ENCODE peak calls at places on chromosomes 16 and 17, in eight cellular contexts. Q is cardiac fibroblast; S is EL; R is GM04504; K is amygdala; U is HT-29; M is nucleus accumbens; T is stimulated activated effector memory CD8-positive, alpha-beta T cell treated with anti-CD3 and anti-CD28 coated beads, Interleukin-12 subunit alpha, Interleukin-12 subunit beta, amount 100 ng/mL, for 72 hours. X is an unnamed sample.

GRCh38 chr17:55441544-55441943 is 19.9 kb upstream of the MMD start:
- DNase-seq in Q (no peak), S (no peak), R (no peak), K (no peak), U (no peak), M (no peak), T (no peak), X (no peak)

GRCh38 chr17:6523809-6524355 is 32.5 kb downstream of the PITPNM3 start:
- DNase-seq in Q (no peak), S (no peak), R (no peak), K (no peak), U (no peak), M (no peak), T (no peak), X (no peak)

GRCh38 chr17:68509151-68510057 is 2.8 kb upstream of the PRKAR1A start:
- DNase-seq in Q (no peak), S (no peak), R (no peak), K (no peak), U (no peak), M (no peak), T (no peak), X (no peak)

GRCh38 chr16:11836653-11837244 is 14.6 kb downstream of the RSL1D1 start:
- DNase-seq in Q (peak), S (peak), R (peak), K (no peak), U (no peak), M (no peak), T (no peak), X (no peak)

GRCh38 chr16:19810817-19811731 is 73.6 kb downstream of the GPRC5B start:
- DNase-seq in Q (peak), S (peak), R (no peak), K (no peak), U (no peak), M (no peak), T (no peak), X (no peak)

GRCh38 chr16:72901012-72901411 is 146.9 kb downstream of the ZFHX3 start:
- DNase-seq in Q (no peak), S (no peak), R (no peak), K (no peak), U (no peak), M (no peak), T (no peak), X (no peak)

GRCh38 chr17:78537217-78537860 is 39.9 kb downstream of the DNAH17 start:
- DNase-seq in Q (no peak), S (no peak), R (no peak), K (no peak), U (no peak), M (no peak), T (no peak), X (no peak)

GRCh38 chr16:84913315-84913714 is 93.5 kb downstream of the CRISPLD2 start:
- DNase-seq in Q (no peak), S (no peak), R (no peak), K (no peak), U (no peak), M (no peak), T (no peak), X (no peak)

GRCh38 chr17:41937970-41938851 is 7.8 kb downstream of the ODAD4 start:
- DNase-seq in Q (no peak), S (no peak), R (no peak), K (no peak), U (no peak), M (no peak), T (no peak), X (no peak)

GRCh38 chr17:21459536-21459935 is 83.4 kb downstream of the KCNJ12 start:
- DNase-seq in Q (no peak), S (no peak), R (no peak), K (no peak), U (no peak), M (no peak), T (no peak), X (no peak)

GRCh38 chr17:50604470-50604869 is 30.2 kb upstream of the ABCC3 start:
- DNase-seq in Q (peak), S (peak), R (no peak), K (no peak), U (no peak), M (no peak), T (no peak), X (no peak)

GRCh38 chr17:42521666-42522262 is 14.3 kb upstream of the NAGLU start:
- DNase-seq in Q (no peak), S (no peak), R (no peak), K (no peak), U (no peak), M (no peak), T (no peak), X (no peak)

GRCh38 chr16:89569506-89570341 is 5.8 kb upstream of the CPNE7 start:
- DNase-seq in Q (no peak), S (no peak), R (no peak), K (no peak), U (no peak), M (no peak), T (no peak), X (no peak)

GRCh38 chr16:59737274-59737673 is 1003.2 kb upstream of the GOT2 start:
- DNase-seq in Q (no peak), S (no peak), R (no peak), K (no peak), U (no peak), M (no peak), T (no peak), X (no peak)

GRCh38 chr17:41639492-41640473 is 15.4 kb upstream of the KRT17 start:
- DNase-seq in Q (peak), S (no peak), R (no peak), K (no peak), U (no peak), M (no peak), T (no peak), X (no peak)

GRCh38 chr17:57337390-57337789 is 81.1 kb downstream of the MSI2 start:
- DNase-seq in Q (no peak), S (no peak), R (no peak), K (no peak), U (no peak), M (no peak), T (no peak), X (no peak)

GRCh38 chr16:2471653-2472487 is 773 bp downstream of the NTN3 start:
- DNase-seq in Q (no peak), S (no peak), R (no peak), K (no peak), U (no peak), M (no peak), T (no peak), X (no peak)

GRCh38 chr16:84687715-84688114 is 12.1 kb upstream of the USP10 start:
- DNase-seq in Q (peak), S (peak), R (peak), K (no peak), U (no peak), M (no peak), T (no peak), X (no peak)

GRCh38 chr17:5127910-5128309 is 12.1 kb downstream of the USP6 start:
- DNase-seq in Q (no peak), S (no peak), R (no peak), K (no peak), U (no peak), M (no peak), T (no peak), X (no peak)

GRCh38 chr16:48194828-48195566 is 39.2 kb upstream of the ABCC12 start:
- DNase-seq in Q (peak), S (peak), R (no peak), K (no peak), U (peak), M (no peak), T (no peak), X (no peak)

GRCh38 chr17:65109990-65110680 is 27.0 kb upstream of the RGS9 start:
- DNase-seq in Q (no peak), S (peak), R (peak), K (no peak), U (no peak), M (no peak), T (no peak), X (no peak)

GRCh38 chr17:37066322-37066905 is 117.7 kb downstream of the AATF start:
- DNase-seq in Q (no peak), S (no peak), R (no peak), K (no peak), U (no peak), M (no peak), T (no peak), X (no peak)

GRCh38 chr17:17558431-17558830 is 33.1 kb downstream of the PEMT start:
- DNase-seq in Q (no peak), S (no peak), R (no peak), K (no peak), U (no peak), M (no peak), T (no peak), X (no peak)

GRCh38 chr16:69408451-69408850 is 16.0 kb upstream of the CYB5B start:
- DNase-seq in Q (no peak), S (no peak), R (no peak), K (no peak), U (peak), M (no peak), T (no peak), X (no peak)

GRCh38 chr17:19753661-19754463 is 5.8 kb upstream of the ALDH3A1 start:
- DNase-seq in Q (no peak), S (peak), R (no peak), K (peak), U (peak), M (peak), T (no peak), X (no peak)